ENCODE peak calls at places on chromosomes 4 and X, in four cellular contexts. E, K, X and R are unnamed samples.

GRCh38 chr4:150136036-150136435 is 57.8 kb downstream of the DCLK2 start:
- DNase-seq in E (no peak), K (peak; percentile 68), X (no peak), R (no peak)

GRCh38 chr4:81421346-81422218 is 50.1 kb downstream of the RASGEF1B start:
- DNase-seq in E (no peak), K (no peak), X (no peak), R (no peak)

GRCh38 chrX:154460326-154460725 is 2.2 kb downstream of the PLXNA3 start:
- DNase-seq in E (no peak), K (no peak), X (no peak), R (no peak)

GRCh38 chr4:121851354-121851753 is 18.9 kb downstream of the BBS7 start:
- DNase-seq in E (no peak), K (no peak), X (no peak), R (no peak)

GRCh38 chr4:163697121-163697520 is 202.6 kb downstream of the TMA16 start:
- DNase-seq in E (no peak), K (no peak), X (no peak), R (no peak)

GRCh38 chrX:7261672-7262332 is 113.8 kb upstream of the PUDP start:
- DNase-seq in E (no peak), K (no peak), X (no peak), R (no peak)

GRCh38 chrX:26574208-26574607 is 358.2 kb downstream of the MAGEB5 start:
- DNase-seq in E (no peak), K (no peak), X (no peak), R (no peak)

GRCh38 chr4:40976343-40976742 is 226.6 kb downstream of the NSUN7 start:
- DNase-seq in E (peak; percentile 34), K (peak; percentile 66), X (no peak), R (no peak)

GRCh38 chr4:144575181-144575580 is 70.8 kb upstream of the HHIP start:
- DNase-seq in E (peak; percentile 40), K (peak; percentile 15), X (no peak), R (no peak)

GRCh38 chr4:125323547-125324100 is 8.9 kb downstream of the FAT4 start:
- DNase-seq in E (no peak), K (peak; percentile 66), X (no peak), R (no peak)

GRCh38 chr4:83751336-83751949 is 215.5 kb downstream of the GPAT3 start:
- DNase-seq in E (no peak), K (no peak), X (no peak), R (no peak)

GRCh38 chr4:27836505-27836904 is 975.9 kb downstream of the STIM2 start:
- DNase-seq in E (no peak), K (no peak), X (no peak), R (no peak)

GRCh38 chrX:46573331-46573895 is at the start of gene CHST7:
- DNase-seq in E (peak; percentile 72), K (peak; percentile 54), X (peak; percentile 78), R (peak; percentile 31)

GRCh38 chr4:16897991-16898827 is at the start of gene LDB2:
- DNase-seq in E (peak; percentile 69), K (peak; percentile 91), X (peak; percentile 90), R (no peak)

GRCh38 chrX:11470231-11470630 is 177.0 kb downstream of the AMELX start:
- DNase-seq in E (no peak), K (peak; percentile 77), X (no peak), R (no peak)

GRCh38 chr4:189048119-189048518 is 892.6 kb upstream of the FRG1 start:
- DNase-seq in E (no peak), K (no peak), X (no peak), R (no peak)

GRCh38 chrX:105564536-105564935 is 257.8 kb upstream of the NRK start:
- DNase-seq in E (no peak), K (peak; percentile 47), X (no peak), R (no peak)

GRCh38 chr4:5954056-5954760 is 61.3 kb upstream of the CRMP1 start:
- DNase-seq in E (no peak), K (no peak), X (peak; percentile 23), R (no peak)

GRCh38 chr4:145566086-145566708 is 53.0 kb upstream of the MMAA start:
- DNase-seq in E (no peak), K (no peak), X (no peak), R (no peak)

GRCh38 chrX:20260885-20261284 is 5.8 kb downstream of the RPS6KA3 start:
- DNase-seq in E (no peak), K (no peak), X (no peak), R (no peak)

GRCh38 chr4:73315091-73315490 is 56.5 kb upstream of the ANKRD17 start:
- DNase-seq in E (no peak), K (peak; percentile 74), X (no peak), R (no peak)

GRCh38 chr4:139319571-139319970 is 17.3 kb upstream of the NDUFC1 start:
- DNase-seq in E (no peak), K (no peak), X (no peak), R (no peak)

GRCh38 chr4:44493924-44494323 is 45.3 kb upstream of the KCTD8 start:
- DNase-seq in E (peak; percentile 12), K (peak; percentile 1), X (peak; percentile 50), R (no peak)

GRCh38 chr4:22237155-22237751 is 278.6 kb downstream of the ADGRA3 start:
- DNase-seq in E (peak; percentile 40), K (no peak), X (peak; percentile 86), R (no peak)

GRCh38 chr4:96993528-96993927 is 1149.7 kb downstream of the STPG2 start:
- DNase-seq in E (no peak), K (no peak), X (no peak), R (no peak)

GRCh38 chrX:39582091-39582490 is 515.7 kb downstream of the BCOR start:
- DNase-seq in E (no peak), K (no peak), X (no peak), R (no peak)

GRCh38 chr4:178026999-178027398 is 584.8 kb upstream of the AGA start:
- DNase-seq in E (no peak), K (no peak), X (no peak), R (no peak)

GRCh38 chr4:5460106-5460801 is 248.1 kb downstream of the EVC2 start:
- DNase-seq in E (peak; percentile 44), K (peak; percentile 21), X (peak; percentile 67), R (no peak)

GRCh38 chrX:154444001-154444754 is at the start of gene FAM50A:
- DNase-seq in E (peak; percentile 79), K (peak; percentile 55), X (peak; percentile 51), R (peak; percentile 78)

GRCh38 chr4:148776944-148777343 is 334.7 kb upstream of the NR3C2 start:
- DNase-seq in E (no peak), K (peak; percentile 69), X (no peak), R (no peak)

GRCh38 chr4:132180020-132180427 is 969.1 kb upstream of the PCDH10 start:
- DNase-seq in E (no peak), K (peak; percentile 21), X (no peak), R (no peak)

GRCh38 chr4:17029964-17030363 is 131.5 kb upstream of the LDB2 start:
- DNase-seq in E (no peak), K (no peak), X (no peak), R (no peak)

GRCh38 chr4:34200535-34200934 is 2043.8 kb downstream of the ARAP2 start:
- DNase-seq in E (no peak), K (no peak), X (no peak), R (no peak)

GRCh38 chrX:107825698-107826285 is at the start of gene MID2:
- DNase-seq in E (peak; percentile 52), K (peak; percentile 36), X (peak; percentile 72), R (no peak)

GRCh38 chrX:124098089-124098488 is 136.6 kb downstream of the STAG2 start:
- DNase-seq in E (no peak), K (peak; percentile 47), X (no peak), R (no peak)

DNA sequence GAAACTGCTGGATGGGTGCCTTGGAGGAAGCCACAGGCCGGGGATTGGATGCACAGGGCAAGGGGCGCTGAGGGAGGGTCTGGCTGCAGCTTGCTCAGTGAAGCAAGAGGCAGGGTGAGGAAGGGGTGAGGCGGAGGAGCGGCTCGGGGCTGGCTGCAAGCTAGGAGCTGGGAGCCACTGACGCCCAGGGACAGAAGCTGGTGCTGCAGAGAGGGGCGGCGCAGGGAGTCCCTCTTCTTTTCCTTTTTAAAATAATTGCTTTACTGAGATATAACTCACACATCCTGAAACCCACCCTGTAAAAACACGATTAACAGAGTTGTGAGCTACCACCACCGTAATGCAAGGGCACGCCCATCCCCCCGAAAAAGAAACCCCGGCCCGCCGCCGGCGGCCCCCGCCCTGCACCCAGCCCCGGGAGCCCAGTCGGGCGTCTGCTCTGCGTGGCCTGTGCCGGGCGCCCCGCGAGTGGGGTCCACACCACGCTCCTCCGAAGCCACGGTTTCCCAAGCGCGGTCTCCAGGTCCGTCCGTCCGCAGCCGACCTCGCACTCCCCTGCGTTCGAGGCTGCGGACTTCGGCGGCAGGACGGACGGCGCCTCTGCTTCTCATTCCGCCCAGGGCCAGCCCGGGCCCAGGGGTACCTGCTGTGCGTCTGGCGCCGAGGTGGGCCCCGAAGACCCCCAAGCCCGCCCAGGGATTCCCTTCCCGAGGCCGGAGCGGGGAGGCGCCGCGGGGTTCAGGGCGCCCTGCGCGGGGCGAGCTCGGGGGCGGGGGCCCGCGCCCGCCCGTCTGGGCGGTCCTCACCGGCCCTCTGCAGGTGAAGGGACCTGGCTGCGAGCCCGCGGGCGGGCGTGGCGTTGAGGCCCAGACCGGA is 865 bp upstream of the UVSSA start:
- DNase-seq in E (peak; percentile 77), K (peak; percentile 53), X (peak; percentile 66), R (no peak)
- TF ChIP-seq CTCF in E (no peak), K (peak; percentile 46), X (no peak), R (peak; percentile 30)

GRCh38 chrX:12865359-12865758 is 1.5 kb upstream of the TLR7 start:
- DNase-seq in E (no peak), K (no peak), X (no peak), R (no peak)
- TF ChIP-seq CTCF in E (no peak), K (no peak), X (no peak), R (no peak)

GRCh38 chrX:85089321-85089840 is 85.7 kb downstream of the APOOL start:
- DNase-seq in E (no peak), K (no peak), X (no peak), R (no peak)

GRCh38 chrX:85084770-85085393 is 81.2 kb downstream of the APOOL start:
- DNase-seq in E (peak; percentile 25), K (peak; percentile 31), X (no peak), R (no peak)
- TF ChIP-seq CTCF in E (peak; percentile 81), K (peak; percentile 85), X (peak; percentile 78), R (peak; percentile 57)

DNA sequence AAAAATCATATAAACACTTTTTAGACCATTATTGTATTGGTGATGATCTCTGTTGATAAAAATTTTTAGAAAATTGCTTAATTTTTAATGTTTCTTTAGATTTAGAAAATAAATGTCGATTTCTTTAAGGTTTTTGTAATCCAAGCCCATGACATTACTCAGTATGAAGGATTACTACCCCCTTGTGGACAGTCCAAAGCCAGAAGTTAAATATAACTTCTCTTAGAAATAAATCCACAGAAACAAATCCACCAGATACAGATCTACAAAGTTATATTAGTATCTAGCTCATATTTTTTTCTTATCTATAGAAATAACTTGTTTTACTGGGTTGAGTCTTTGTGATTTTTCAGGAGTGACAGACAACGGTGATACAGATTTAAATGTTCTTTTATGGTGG is 18.9 kb downstream of the TIFA start:
- DNase-seq in E (no peak), K (peak; percentile 33), X (no peak), R (no peak)
- TF ChIP-seq CTCF in E (peak; percentile 18), K (peak; percentile 54), X (peak; percentile 63), R (peak; percentile 40)